ENCODE peak calls at places on chromosomes 11 and 22, in eight cellular contexts. One of them, this sample, is unnamed.

GRCh38 chr11:69928124-69928523 is 108.9 kb upstream of the FGF3 start:
- DNase-seq in neural progenitor cell: no peak
- DNase-seq in OCI-LY7: no peak
- DNase-seq in GM23248: no peak
- DNase-seq in MM.1S: no peak
- DNase-seq in GM23338: no peak
- DNase-seq in PC-3: no peak
- DNase-seq in hepatocyte: no peak
- DNase-seq in this sample: no peak

GRCh38 chr11:9609002-9609759 is 35.7 kb downstream of the WEE1 start:
- DNase-seq in neural progenitor cell: no peak
- DNase-seq in OCI-LY7: peak; percentile 40
- DNase-seq in GM23248: no peak
- DNase-seq in MM.1S: no peak
- DNase-seq in GM23338: no peak
- DNase-seq in PC-3: no peak
- DNase-seq in hepatocyte: no peak
- DNase-seq in this sample: no peak

GRCh38 chr22:38943181-38943580 is 14.2 kb upstream of the APOBEC3A start:
- DNase-seq in neural progenitor cell: peak; percentile 10
- DNase-seq in OCI-LY7: no peak
- DNase-seq in GM23248: no peak
- DNase-seq in MM.1S: no peak
- DNase-seq in GM23338: peak; percentile 47
- DNase-seq in PC-3: no peak
- DNase-seq in hepatocyte: no peak
- DNase-seq in this sample: no peak

GRCh38 chr22:47786650-47787290 is 1024.3 kb downstream of the TBC1D22A start:
- DNase-seq in neural progenitor cell: no peak
- DNase-seq in OCI-LY7: no peak
- DNase-seq in GM23248: no peak
- DNase-seq in MM.1S: no peak
- DNase-seq in GM23338: no peak
- DNase-seq in PC-3: no peak
- DNase-seq in hepatocyte: no peak
- DNase-seq in this sample: no peak

GRCh38 chr22:25656724-25657123 is 85.3 kb upstream of the MYO18B start:
- DNase-seq in neural progenitor cell: no peak
- DNase-seq in OCI-LY7: peak; percentile 70
- DNase-seq in GM23248: no peak
- DNase-seq in MM.1S: peak; percentile 6
- DNase-seq in GM23338: no peak
- DNase-seq in PC-3: no peak
- DNase-seq in hepatocyte: no peak
- DNase-seq in this sample: no peak

GRCh38 chr11:115132829-115133228 is 371.4 kb downstream of the CADM1 start:
- DNase-seq in neural progenitor cell: no peak
- DNase-seq in OCI-LY7: peak; percentile 14
- DNase-seq in GM23248: no peak
- DNase-seq in MM.1S: no peak
- DNase-seq in GM23338: peak; percentile 25
- DNase-seq in PC-3: no peak
- DNase-seq in hepatocyte: peak; percentile 23
- DNase-seq in this sample: no peak

GRCh38 chr22:30485362-30485988 is 13.7 kb upstream of the SEC14L3 start:
- DNase-seq in neural progenitor cell: peak; percentile 76
- DNase-seq in OCI-LY7: peak; percentile 59
- DNase-seq in GM23248: peak; percentile 65
- DNase-seq in MM.1S: peak; percentile 43
- DNase-seq in GM23338: peak; percentile 79
- DNase-seq in PC-3: peak; percentile 59
- DNase-seq in hepatocyte: peak; percentile 74
- DNase-seq in this sample: peak; percentile 92

GRCh38 chr11:69296890-69297224 is 2.9 kb downstream of the MYEOV start:
- DNase-seq in neural progenitor cell: no peak
- DNase-seq in OCI-LY7: no peak
- DNase-seq in GM23248: no peak
- DNase-seq in MM.1S: no peak
- DNase-seq in GM23338: no peak
- DNase-seq in PC-3: no peak
- DNase-seq in hepatocyte: no peak
- DNase-seq in this sample: no peak

GRCh38 chr11:108592591-108593213 is 866 bp downstream of the EXPH5 start:
- DNase-seq in neural progenitor cell: no peak
- DNase-seq in OCI-LY7: no peak
- DNase-seq in GM23248: peak; percentile 32
- DNase-seq in MM.1S: peak; percentile 30
- DNase-seq in GM23338: peak; percentile 47
- DNase-seq in PC-3: peak; percentile 44
- DNase-seq in hepatocyte: peak; percentile 55
- DNase-seq in this sample: peak; percentile 69

GRCh38 chr11:68792400-68792955 is 41.2 kb upstream of the TESMIN start:
- DNase-seq in neural progenitor cell: no peak
- DNase-seq in OCI-LY7: no peak
- DNase-seq in GM23248: no peak
- DNase-seq in MM.1S: no peak
- DNase-seq in GM23338: no peak
- DNase-seq in PC-3: no peak
- DNase-seq in hepatocyte: peak; percentile 34
- DNase-seq in this sample: no peak

GRCh38 chr11:67405688-67406339 is 1.9 kb downstream of the TBC1D10C start:
- DNase-seq in neural progenitor cell: no peak
- DNase-seq in OCI-LY7: no peak
- DNase-seq in GM23248: no peak
- DNase-seq in MM.1S: no peak
- DNase-seq in GM23338: no peak
- DNase-seq in PC-3: no peak
- DNase-seq in hepatocyte: no peak
- DNase-seq in this sample: no peak

GRCh38 chr11:67406420-67406968 is 2.6 kb downstream of the TBC1D10C start:
- DNase-seq in neural progenitor cell: no peak
- DNase-seq in OCI-LY7: no peak
- DNase-seq in GM23248: no peak
- DNase-seq in MM.1S: no peak
- DNase-seq in GM23338: no peak
- DNase-seq in PC-3: no peak
- DNase-seq in hepatocyte: no peak
- DNase-seq in this sample: no peak

GRCh38 chr11:67406969-67407699 is 3.3 kb downstream of the TBC1D10C start:
- DNase-seq in neural progenitor cell: no peak
- DNase-seq in OCI-LY7: peak; percentile 68
- DNase-seq in GM23248: peak; percentile 28
- DNase-seq in MM.1S: no peak
- DNase-seq in GM23338: no peak
- DNase-seq in PC-3: no peak
- DNase-seq in hepatocyte: no peak
- DNase-seq in this sample: peak; percentile 36

GRCh38 chr11:67404515-67405195 is 772 bp downstream of the TBC1D10C start:
- DNase-seq in neural progenitor cell: no peak
- DNase-seq in OCI-LY7: no peak
- DNase-seq in GM23248: no peak
- DNase-seq in MM.1S: no peak
- DNase-seq in GM23338: no peak
- DNase-seq in PC-3: no peak
- DNase-seq in hepatocyte: no peak
- DNase-seq in this sample: no peak

GRCh38 chr11:67405196-67405567 is 1.3 kb downstream of the TBC1D10C start:
- DNase-seq in neural progenitor cell: no peak
- DNase-seq in OCI-LY7: no peak
- DNase-seq in GM23248: no peak
- DNase-seq in MM.1S: no peak
- DNase-seq in GM23338: no peak
- DNase-seq in PC-3: no peak
- DNase-seq in hepatocyte: no peak
- DNase-seq in this sample: no peak
- H3K4me1 ChIP-seq in neural progenitor cell: peaks cover 15% of the 10 kb centered on the region
- H3K4me1 ChIP-seq in OCI-LY7: peaks cover 79% of the 10 kb centered on the region
- H3K4me1 ChIP-seq in GM23248: peaks cover 6% of the 10 kb centered on the region
- H3K4me1 ChIP-seq in MM.1S: peaks cover 30% of the 10 kb centered on the region
- H3K4me1 ChIP-seq in GM23338: peaks cover 13% of the 10 kb centered on the region
- H3K4me1 ChIP-seq in PC-3: peaks cover 9% of the 10 kb centered on the region
- H3K4me1 ChIP-seq in hepatocyte: peaks cover 12% of the 10 kb centered on the region
- H3K4me1 ChIP-seq in this sample: peaks cover 11% of the 10 kb centered on the region

GRCh38 chr22:50488006-50488677 is 1.5 kb downstream of the MIOX start:
- DNase-seq in neural progenitor cell: no peak
- DNase-seq in OCI-LY7: no peak
- DNase-seq in GM23248: no peak
- DNase-seq in MM.1S: no peak
- DNase-seq in GM23338: no peak
- DNase-seq in PC-3: no peak
- DNase-seq in hepatocyte: no peak
- DNase-seq in this sample: no peak
- H2AFZ ChIP-seq in neural progenitor cell: no peak overlapping the region
- H2AFZ ChIP-seq in OCI-LY7: no peak overlapping the region
- H2AFZ ChIP-seq in GM23248: no peak overlapping the region
- H2AFZ ChIP-seq in MM.1S: no peak overlapping the region
- H2AFZ ChIP-seq in GM23338: no peak overlapping the region
- H2AFZ ChIP-seq in PC-3: no peak overlapping the region
- H2AFZ ChIP-seq in hepatocyte: no peak overlapping the region
- H2AFZ ChIP-seq in this sample: no peak overlapping the region

DNA sequence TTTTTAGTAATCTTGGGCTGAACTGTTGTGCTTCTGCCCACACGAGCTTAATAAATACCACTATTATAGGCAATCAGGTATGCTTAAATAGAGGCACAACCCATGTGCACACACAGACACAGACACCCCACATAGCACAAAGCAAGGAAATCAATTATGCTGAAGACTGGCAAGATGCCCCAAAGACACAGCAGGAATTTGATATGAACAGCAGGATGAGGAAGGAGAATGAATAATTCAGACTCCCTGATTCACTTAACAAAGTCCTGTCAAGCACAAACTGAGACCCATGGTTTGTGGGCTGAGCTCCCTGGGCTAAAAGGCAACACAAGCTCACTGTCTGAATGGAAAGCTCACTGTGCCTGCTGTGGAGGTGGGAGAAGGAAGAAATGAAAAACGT is 42.5 kb downstream of the RBFOX2 start:
- DNase-seq in neural progenitor cell: peak; percentile 29
- DNase-seq in OCI-LY7: no peak
- DNase-seq in GM23248: peak; percentile 43
- DNase-seq in MM.1S: no peak
- DNase-seq in GM23338: no peak
- DNase-seq in PC-3: no peak
- DNase-seq in hepatocyte: no peak
- DNase-seq in this sample: no peak
- TF ChIP-seq EZH2phosphoT487 in neural progenitor cell: no peak
- TF ChIP-seq EZH2phosphoT487 in OCI-LY7: no peak
- TF ChIP-seq EZH2phosphoT487 in GM23248: no peak
- TF ChIP-seq EZH2phosphoT487 in MM.1S: no peak
- TF ChIP-seq EZH2phosphoT487 in GM23338: no peak
- TF ChIP-seq EZH2phosphoT487 in PC-3: no peak
- TF ChIP-seq EZH2phosphoT487 in hepatocyte: no peak
- TF ChIP-seq EZH2phosphoT487 in this sample: no peak

GRCh38 chr22:19889951-19890350 is 35.3 kb upstream of the GNB1L start:
- DNase-seq in neural progenitor cell: no peak
- DNase-seq in OCI-LY7: peak; percentile 38
- DNase-seq in GM23248: no peak
- DNase-seq in MM.1S: no peak
- DNase-seq in GM23338: no peak
- DNase-seq in PC-3: no peak
- DNase-seq in hepatocyte: no peak
- DNase-seq in this sample: no peak
- H3K4me1 ChIP-seq in neural progenitor cell: peaks cover 30% of the 10 kb centered on the region
- H3K4me1 ChIP-seq in OCI-LY7: peaks cover 99% of the 10 kb centered on the region
- H3K4me1 ChIP-seq in GM23248: peaks cover 39% of the 10 kb centered on the region
- H3K4me1 ChIP-seq in MM.1S: peaks cover 26% of the 10 kb centered on the region
- H3K4me1 ChIP-seq in GM23338: peaks cover 20% of the 10 kb centered on the region
- H3K4me1 ChIP-seq in PC-3: peaks cover 19% of the 10 kb centered on the region
- H3K4me1 ChIP-seq in hepatocyte: peaks cover 21% of the 10 kb centered on the region
- H3K4me1 ChIP-seq in this sample: peaks cover 45% of the 10 kb centered on the region

GRCh38 chr11:60563553-60564235 is 48.5 kb downstream of the MS4A13 start:
- DNase-seq in neural progenitor cell: no peak
- DNase-seq in OCI-LY7: peak; percentile 13
- DNase-seq in GM23248: no peak
- DNase-seq in MM.1S: peak; percentile 70
- DNase-seq in GM23338: peak; percentile 46
- DNase-seq in PC-3: no peak
- DNase-seq in hepatocyte: no peak
- DNase-seq in this sample: no peak
- H2AFZ ChIP-seq in neural progenitor cell: peak overlapping the region; percentile 42
- H2AFZ ChIP-seq in OCI-LY7: no peak overlapping the region
- H2AFZ ChIP-seq in GM23248: no peak overlapping the region
- H2AFZ ChIP-seq in MM.1S: peak overlapping the region; percentile 52
- H2AFZ ChIP-seq in GM23338: peak overlapping the region; percentile 78
- H2AFZ ChIP-seq in PC-3: no peak overlapping the region
- H2AFZ ChIP-seq in hepatocyte: no peak overlapping the region
- H2AFZ ChIP-seq in this sample: peak overlapping the region; percentile 67

GRCh38 chr22:44272330-44272729 is 40.4 kb downstream of the SHISAL1 start:
- DNase-seq in neural progenitor cell: no peak
- DNase-seq in OCI-LY7: no peak
- DNase-seq in GM23248: no peak
- DNase-seq in MM.1S: no peak
- DNase-seq in GM23338: no peak
- DNase-seq in PC-3: no peak
- DNase-seq in hepatocyte: no peak
- DNase-seq in this sample: no peak

GRCh38 chr22:44270556-44270880 is 42.2 kb downstream of the SHISAL1 start:
- DNase-seq in neural progenitor cell: no peak
- DNase-seq in OCI-LY7: no peak
- DNase-seq in GM23248: no peak
- DNase-seq in MM.1S: no peak
- DNase-seq in GM23338: no peak
- DNase-seq in PC-3: no peak
- DNase-seq in hepatocyte: no peak
- DNase-seq in this sample: no peak

GRCh38 chr22:44274918-44275665 is 37.7 kb downstream of the SHISAL1 start:
- DNase-seq in neural progenitor cell: no peak
- DNase-seq in OCI-LY7: no peak
- DNase-seq in GM23248: no peak
- DNase-seq in MM.1S: no peak
- DNase-seq in GM23338: no peak
- DNase-seq in PC-3: no peak
- DNase-seq in hepatocyte: no peak
- DNase-seq in this sample: no peak

GRCh38 chr22:44271010-44271500 is 41.7 kb downstream of the SHISAL1 start:
- DNase-seq in neural progenitor cell: no peak
- DNase-seq in OCI-LY7: no peak
- DNase-seq in GM23248: no peak
- DNase-seq in MM.1S: no peak
- DNase-seq in GM23338: no peak
- DNase-seq in PC-3: no peak
- DNase-seq in hepatocyte: no peak
- DNase-seq in this sample: no peak

DNA sequence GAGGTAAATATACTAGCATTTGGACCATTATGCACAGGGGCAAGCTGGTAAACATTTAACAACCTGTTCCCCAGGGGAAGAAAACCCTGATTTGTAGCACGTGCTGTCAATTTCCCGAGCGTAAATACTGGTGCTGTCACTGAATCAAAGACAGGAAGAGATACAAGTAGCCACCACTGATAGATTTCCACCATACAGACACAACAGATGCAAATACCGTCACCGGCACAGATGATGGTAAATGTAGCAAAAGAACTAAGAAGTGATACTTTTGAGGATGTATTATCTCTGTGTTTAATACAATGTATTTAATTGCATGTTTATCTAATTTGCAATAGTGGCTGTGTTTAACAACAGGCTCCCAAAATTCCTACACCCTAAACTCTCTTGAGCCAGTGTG is 39.6 kb downstream of the SHISAL1 start:
- DNase-seq in neural progenitor cell: no peak
- DNase-seq in OCI-LY7: peak; percentile 19
- DNase-seq in GM23248: no peak
- DNase-seq in MM.1S: no peak
- DNase-seq in GM23338: no peak
- DNase-seq in PC-3: no peak
- DNase-seq in hepatocyte: no peak
- DNase-seq in this sample: no peak
- TF ChIP-seq EZH2phosphoT487 in neural progenitor cell: no peak
- TF ChIP-seq EZH2phosphoT487 in OCI-LY7: no peak
- TF ChIP-seq EZH2phosphoT487 in GM23248: no peak
- TF ChIP-seq EZH2phosphoT487 in MM.1S: no peak
- TF ChIP-seq EZH2phosphoT487 in GM23338: no peak
- TF ChIP-seq EZH2phosphoT487 in PC-3: no peak
- TF ChIP-seq EZH2phosphoT487 in hepatocyte: no peak
- TF ChIP-seq EZH2phosphoT487 in this sample: no peak